ENCODE peak calls at places on chromosome 4, in six cellular contexts. E is bronchial epithelial cell, C is K562, Y is cardiac fibroblast, I is stomach, Q is kidney epithelial cell. O is an unnamed sample.

GRCh38 chr4:104418313-104418712 is 76.4 kb downstream of the CXXC4 start:
- DNase-seq in E (peak), Y (no peak), I (no peak), Q (peak), C (no peak), O (no peak)

GRCh38 chr4:154332681-154333421 is 158.7 kb downstream of the DCHS2 start:
- DNase-seq in Q (no peak), C (no peak), I (no peak), E (no peak), Y (no peak), O (no peak)

GRCh38 chr4:54498661-54499111 is 159.1 kb upstream of the KIT start:
- DNase-seq in C (no peak), Y (peak), I (no peak), E (peak), Q (peak), O (no peak)

GRCh38 chr4:15106417-15106816 is 104.1 kb downstream of the CPEB2 start:
- DNase-seq in Q (no peak), E (no peak), I (no peak), Y (peak), C (no peak), O (no peak)

GRCh38 chr4:170139764-170140163 is 50.0 kb upstream of the AADAT start:
- DNase-seq in Y (peak), Q (no peak), C (no peak), E (peak), I (no peak), O (peak)

GRCh38 chr4:139934336-139934735 is 219.6 kb downstream of the MAML3 start:
- DNase-seq in I (no peak), C (no peak), E (peak), Y (no peak), Q (no peak), O (no peak)

GRCh38 chr4:66123195-66123594 is 452.9 kb upstream of the EPHA5 start:
- DNase-seq in Y (peak), E (no peak), I (no peak), C (no peak), Q (no peak), O (no peak)

GRCh38 chr4:10734697-10735096 is 50.1 kb upstream of the CLNK start:
- DNase-seq in Q (no peak), Y (no peak), E (no peak), C (no peak), I (peak), O (no peak)

GRCh38 chr4:85842540-85842939 is 367.6 kb downstream of the ARHGAP24 start:
- DNase-seq in I (no peak), Y (peak), C (no peak), E (no peak), Q (no peak), O (no peak)

GRCh38 chr4:52863324-52863723 is 1.2 kb downstream of the RASL11B start:
- DNase-seq in C (no peak), E (no peak), Q (no peak), I (no peak), Y (no peak), O (no peak)

GRCh38 chr4:153318696-153319320 is 25.7 kb upstream of the MND1 start:
- DNase-seq in C (peak), I (peak), Y (peak), E (peak), Q (no peak), O (peak)

GRCh38 chr4:174210952-174211490 is 72.4 kb downstream of the FBXO8 start:
- DNase-seq in Y (peak), I (no peak), C (no peak), E (peak), Q (no peak), O (no peak)

GRCh38 chr4:75869100-75869499 is 33.2 kb downstream of the PPEF2 start:
- DNase-seq in I (no peak), Q (no peak), C (no peak), E (no peak), Y (no peak), O (no peak)

GRCh38 chr4:40149960-40150385 is 46.9 kb upstream of the RHOH start:
- DNase-seq in C (peak), E (peak), Y (peak), I (peak), Q (no peak), O (peak)

GRCh38 chr4:28427306-28428085 is 1566.9 kb downstream of the STIM2 start:
- DNase-seq in Q (no peak), I (no peak), C (no peak), Y (no peak), E (no peak), O (no peak)

GRCh38 chr4:139909036-139909435 is 243.4 kb downstream of the MGST2 start:
- DNase-seq in Y (no peak), Q (no peak), C (no peak), E (no peak), I (no peak), O (no peak)

GRCh38 chr4:78951862-78952472 is 12.7 kb upstream of the PAQR3 start:
- DNase-seq in Y (peak), C (peak), I (no peak), Q (no peak), E (peak), O (peak)

GRCh38 chr4:1559896-1560650 is 124.0 kb downstream of the FAM53A start:
- DNase-seq in C (no peak), Y (no peak), Q (no peak), I (no peak), E (no peak), O (peak)
- H3K4me3 ChIP-seq in C (no peak), Y (no peak), Q (no peak), I (no peak), E (no peak), O (no peak)

GRCh38 chr4:7086384-7086783 is 18.5 kb upstream of the GRPEL1 start:
- DNase-seq in Y (no peak), C (no peak), E (no peak), Q (no peak), I (no peak), O (no peak)

GRCh38 chr4:7087036-7087435 is 19.2 kb upstream of the GRPEL1 start:
- DNase-seq in Y (no peak), Q (no peak), I (no peak), E (peak), C (no peak), O (no peak)

GRCh38 chr4:7089211-7089964 is 21.5 kb upstream of the GRPEL1 start:
- DNase-seq in C (no peak), E (no peak), Q (no peak), I (no peak), Y (no peak), O (no peak)

DNA sequence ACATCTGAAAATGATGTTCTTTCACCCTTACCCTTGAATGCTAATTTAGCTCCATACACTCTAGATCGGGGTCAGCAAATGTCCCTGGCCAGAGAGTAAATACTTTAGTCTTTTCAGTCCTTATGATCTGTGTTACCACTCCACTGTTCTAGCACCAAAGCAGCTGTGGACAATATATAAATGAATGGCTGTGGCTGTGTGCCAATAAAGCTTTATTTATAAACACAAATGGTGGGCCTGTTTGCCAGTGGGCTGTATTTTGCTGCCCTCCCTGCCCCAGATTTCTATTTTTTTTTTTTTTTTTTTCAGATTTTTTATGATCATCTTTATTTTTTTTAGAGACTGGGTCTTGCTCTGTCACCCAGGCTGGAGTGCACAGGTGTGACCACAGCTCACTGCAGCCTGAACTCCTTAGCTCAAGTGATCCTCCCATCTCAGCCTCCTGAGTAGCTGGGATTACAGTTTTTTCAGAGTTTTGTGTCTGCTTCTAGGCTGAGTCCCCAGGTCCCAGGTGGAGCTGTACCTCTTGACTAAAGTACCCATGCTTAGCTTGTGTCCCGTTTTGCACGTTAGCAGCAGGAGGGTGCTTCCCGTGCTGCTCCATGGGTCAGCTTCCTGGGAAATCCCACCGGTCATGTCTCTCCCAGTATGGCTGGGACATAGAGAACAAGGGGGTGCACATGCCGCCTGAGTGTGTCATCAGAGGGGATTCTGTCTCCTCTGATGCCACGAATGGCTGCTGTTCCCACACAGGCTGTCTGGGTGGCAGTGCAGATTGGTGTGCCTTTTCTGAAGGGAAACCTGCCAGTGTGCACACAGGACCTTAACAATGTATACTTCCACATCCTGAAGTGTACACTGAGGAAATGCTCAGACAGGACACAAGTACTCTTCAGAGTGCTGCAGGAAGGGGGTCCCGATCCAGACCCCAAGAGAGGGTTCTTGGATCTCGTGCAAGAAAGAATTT is 16.0 kb upstream of the GRPEL1 start:
- DNase-seq in I (no peak), C (no peak), Y (no peak), Q (no peak), E (no peak), O (no peak)
- H3K4me3 ChIP-seq in I (peak), C (no peak), Y (no peak), Q (no peak), E (no peak), O (no peak)

GRCh38 chr4:80008351-80008750 is 64.7 kb downstream of the ANTXR2 start:
- DNase-seq in Q (no peak), Y (no peak), E (no peak), I (no peak), C (no peak), O (no peak)

GRCh38 chr4:80008971-80009370 is 64.1 kb downstream of the ANTXR2 start:
- DNase-seq in Y (no peak), I (no peak), C (no peak), E (no peak), Q (no peak), O (no peak)

GRCh38 chr4:80005863-80006262 is 67.2 kb downstream of the ANTXR2 start:
- DNase-seq in E (peak), C (peak), I (no peak), Q (no peak), Y (peak), O (no peak)

GRCh38 chr4:80006935-80007744 is 65.9 kb downstream of the ANTXR2 start:
- DNase-seq in E (peak), Q (no peak), Y (peak), I (no peak), C (no peak), O (no peak)

DNA sequence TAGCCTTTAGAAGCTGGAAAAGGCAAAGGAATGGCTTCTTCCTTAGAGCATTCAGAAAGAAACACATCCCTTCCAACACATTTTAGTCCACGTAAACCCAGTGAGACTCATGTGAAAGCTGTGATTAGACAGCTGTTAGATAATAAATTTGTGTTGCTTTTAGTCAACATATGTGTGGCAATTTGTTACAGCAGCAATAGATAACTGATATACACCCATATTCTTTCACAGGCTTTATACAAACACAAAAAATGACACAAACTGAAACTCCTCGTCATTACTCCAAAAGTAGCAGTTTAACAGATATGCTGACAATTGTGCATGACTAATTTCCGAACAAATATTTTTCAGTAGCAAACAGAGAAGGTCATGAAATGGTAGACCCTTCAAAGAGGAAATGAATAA is 65.3 kb downstream of the ANTXR2 start:
- DNase-seq in Y (peak), C (no peak), Q (no peak), E (peak), I (no peak), O (no peak)
- H3K4me3 ChIP-seq in Y (no peak), C (no peak), Q (no peak), E (no peak), I (no peak), O (no peak)

DNA sequence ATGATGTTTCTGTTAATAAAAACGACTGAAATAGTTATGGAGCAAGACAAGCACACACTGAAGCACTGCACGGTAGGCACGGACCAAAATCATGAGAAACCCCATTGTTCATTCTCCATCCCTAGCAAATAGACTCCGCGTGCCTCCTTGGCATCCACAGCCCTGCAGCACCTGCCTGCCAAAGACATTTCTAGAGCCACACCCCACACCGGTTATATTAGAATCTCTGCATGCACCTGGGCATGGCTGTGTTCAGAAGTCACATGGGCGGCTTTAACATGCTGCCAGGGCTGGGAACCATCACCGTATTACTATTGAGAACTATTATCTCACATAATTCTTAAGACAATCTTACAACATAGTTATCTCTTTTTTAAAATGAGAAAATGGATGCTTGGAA is 5.9 kb downstream of the PDLIM3 start:
- DNase-seq in Y (no peak), E (no peak), C (no peak), Q (no peak), I (peak), O (no peak)
- H3K4me3 ChIP-seq in Y (no peak), E (no peak), C (no peak), Q (no peak), I (no peak), O (no peak)